ENCODE peak calls at places on chromosomes 2 and 18, in nine cellular contexts. D, Z, I, J, O, A, F, B and W are unnamed samples.

GRCh38 chr2:65658871-65659270 is 226.5 kb upstream of the SPRED2 start:
- DNase-seq in B (no peak), O (no peak), D (no peak), A (peak; percentile 66), Z (peak; percentile 14), J (peak; percentile 78), F (peak; percentile 62), I (no peak), W (no peak)

GRCh38 chr2:186575302-186575701 is 14.6 kb upstream of the ITGAV start:
- DNase-seq in D (no peak), J (peak; percentile 98), F (peak; percentile 89), B (no peak), I (peak; percentile 35), Z (peak; percentile 99), A (peak; percentile 98), O (no peak), W (no peak)

GRCh38 chr2:165833156-165833555 is 39.1 kb upstream of the GALNT3 start:
- DNase-seq in Z (peak; percentile 33), O (no peak), A (peak; percentile 74), F (peak; percentile 81), B (no peak), I (no peak), J (peak; percentile 67), D (no peak), W (no peak)

GRCh38 chr18:2150566-2150965 is 420.7 kb downstream of the METTL4 start:
- DNase-seq in I (no peak), D (no peak), A (no peak), Z (no peak), B (no peak), J (no peak), O (no peak), F (no peak), W (no peak)

GRCh38 chr18:54964741-54965140 is 5.5 kb upstream of the CCDC68 start:
- DNase-seq in J (peak; percentile 76), B (no peak), Z (peak; percentile 88), I (no peak), F (no peak), O (no peak), D (no peak), A (peak; percentile 47), W (no peak)

GRCh38 chr2:102442967-102443828 is 20.2 kb downstream of the IL18RAP start:
- DNase-seq in I (peak; percentile 15), B (no peak), J (peak; percentile 8), D (peak; percentile 10), F (no peak), A (peak; percentile 60), O (no peak), Z (peak; percentile 41), W (no peak)

GRCh38 chr18:27865431-27865830 is 311.5 kb downstream of the CDH2 start:
- DNase-seq in J (peak; percentile 43), O (no peak), Z (no peak), I (no peak), A (no peak), B (no peak), F (no peak), D (no peak), W (no peak)

GRCh38 chr18:74513149-74513882 is 17.2 kb downstream of the CNDP2 start:
- DNase-seq in I (peak; percentile 6), O (peak; percentile 90), A (no peak), D (no peak), J (no peak), Z (no peak), F (no peak), B (no peak), W (no peak)

GRCh38 chr2:241018051-241018891 is 19.9 kb downstream of the SNED1 start:
- DNase-seq in D (no peak), Z (no peak), A (no peak), O (peak; percentile 81), B (no peak), J (peak; percentile 32), I (no peak), F (no peak), W (peak; percentile 19)

GRCh38 chr2:24877646-24878045 is 42.4 kb downstream of the ADCY3 start:
- DNase-seq in A (no peak), O (no peak), F (no peak), D (no peak), Z (no peak), I (no peak), B (no peak), J (no peak), W (no peak)

GRCh38 chr18:34867520-34867919 is 157.4 kb downstream of the DTNA start:
- DNase-seq in B (no peak), Z (peak; percentile 8), J (no peak), D (no peak), I (no peak), A (no peak), O (no peak), F (no peak), W (no peak)

GRCh38 chr2:70958759-70959158 is 19.7 kb upstream of the ANKRD53 start:
- DNase-seq in Z (no peak), I (peak; percentile 5), O (peak; percentile 58), J (no peak), D (no peak), F (no peak), A (no peak), B (no peak), W (no peak)

GRCh38 chr2:43402002-43402401 is 175.6 kb upstream of the ZFP36L2 start:
- DNase-seq in F (no peak), Z (no peak), O (no peak), D (no peak), B (no peak), I (no peak), J (no peak), A (no peak), W (no peak)

GRCh38 chr2:31197166-31197565 is 20.1 kb downstream of the CAPN14 start:
- DNase-seq in O (no peak), A (no peak), J (no peak), Z (no peak), F (peak; percentile 85), D (no peak), I (no peak), B (no peak), W (no peak)

GRCh38 chr2:100783986-100784385 is 36.0 kb upstream of the NPAS2 start:
- DNase-seq in D (no peak), O (no peak), Z (no peak), J (no peak), A (no peak), I (no peak), B (no peak), F (peak; percentile 58), W (no peak)

GRCh38 chr2:238771193-238771592 is 76.7 kb upstream of the TWIST2 start:
- DNase-seq in B (no peak), O (no peak), F (no peak), J (peak; percentile 22), A (peak; percentile 20), I (no peak), D (no peak), Z (peak; percentile 58), W (no peak)

GRCh38 chr18:45056907-45057306 is 376.2 kb downstream of the SETBP1 start:
- DNase-seq in Z (peak; percentile 57), A (peak; percentile 36), F (no peak), D (no peak), I (no peak), O (no peak), J (no peak), B (no peak), W (no peak)

GRCh38 chr2:215982465-215982875 is 30.9 kb downstream of the MREG start:
- DNase-seq in I (peak; percentile 36), F (peak; percentile 100), Z (peak; percentile 16), O (no peak), B (no peak), J (peak; percentile 91), A (peak; percentile 64), D (no peak), W (no peak)

GRCh38 chr2:227415538-227416424 is 28.0 kb upstream of the SCYGR1 start:
- DNase-seq in A (peak; percentile 80), O (no peak), F (peak; percentile 68), I (no peak), D (no peak), J (peak; percentile 82), B (no peak), Z (peak; percentile 70), W (no peak)

GRCh38 chr2:28958689-28959088 is 22.4 kb upstream of the TOGARAM2 start:
- DNase-seq in A (peak; percentile 87), B (peak; percentile 82), I (peak; percentile 50), O (no peak), D (no peak), F (peak; percentile 71), Z (peak; percentile 79), J (peak; percentile 70), W (peak; percentile 63)

GRCh38 chr2:17791121-17791902 is 24.9 kb upstream of the MSGN1 start:
- DNase-seq in D (no peak), B (no peak), F (no peak), A (peak; percentile 53), O (no peak), I (no peak), J (peak; percentile 34), Z (peak; percentile 92), W (no peak)

GRCh38 chr2:187658952-187659525 is 104.8 kb upstream of the TFPI start:
- DNase-seq in J (peak; percentile 37), D (no peak), F (no peak), I (no peak), A (peak; percentile 21), Z (peak; percentile 43), O (no peak), B (no peak), W (no peak)

GRCh38 chr18:79940814-79941472 is 10.5 kb downstream of the SLC66A2 start:
- DNase-seq in O (no peak), I (no peak), Z (no peak), F (no peak), A (no peak), J (no peak), D (no peak), B (peak; percentile 25), W (no peak)

GRCh38 chr2:233764264-233764663 is 4.2 kb downstream of the UGT1A1 start:
- DNase-seq in I (no peak), A (peak; percentile 3), O (no peak), F (no peak), B (no peak), Z (peak; percentile 66), D (no peak), J (peak; percentile 84), W (no peak)

GRCh38 chr18:5309888-5310470 is 14.5 kb upstream of the ZBTB14 start:
- DNase-seq in A (no peak), F (no peak), J (peak; percentile 12), Z (no peak), I (no peak), B (no peak), D (no peak), O (no peak), W (no peak)

GRCh38 chr2:201735486-201735885 is 37.0 kb upstream of the MPP4 start:
- DNase-seq in B (no peak), J (no peak), O (no peak), I (no peak), D (no peak), F (no peak), A (no peak), Z (no peak), W (no peak)

GRCh38 chr18:59416818-59417217 is 57.8 kb upstream of the LMAN1 start:
- DNase-seq in O (no peak), F (no peak), A (no peak), D (no peak), Z (peak; percentile 11), I (no peak), J (no peak), B (no peak), W (no peak)

GRCh38 chr2:25373269-25373981 is 31.7 kb upstream of the DNMT3A start:
- DNase-seq in A (no peak), F (no peak), O (peak; percentile 77), Z (no peak), D (no peak), B (no peak), J (no peak), I (peak; percentile 92), W (peak; percentile 39)